ENCODE peak calls at places on chromosome 7, in five cellular contexts. D, Z, G, J and B are unnamed samples.

GRCh38 chr7:157013602-157014549 is 3.4 kb upstream of the MNX1 start:
- DNase-seq in D (no peak), G (no peak), J (no peak), Z (no peak), B (no peak)

GRCh38 chr7:13988011-13988410 is 1.5 kb downstream of the ETV1 start:
- DNase-seq in G (peak; percentile 67), D (no peak), J (no peak), Z (peak; percentile 64), B (peak; percentile 36)

GRCh38 chr7:24366901-24367300 is 82.9 kb downstream of the NPY start:
- DNase-seq in D (no peak), G (no peak), J (no peak), Z (no peak), B (no peak)

GRCh38 chr7:105202561-105203130 is 186.1 kb downstream of the SRPK2 start:
- DNase-seq in Z (no peak), J (no peak), G (no peak), D (no peak), B (no peak)

GRCh38 chr7:103637080-103637479 is 191.1 kb upstream of the SLC26A5 start:
- DNase-seq in D (no peak), Z (peak; percentile 88), J (no peak), G (peak; percentile 97), B (no peak)

GRCh38 chr7:15305002-15305600 is 256.7 kb downstream of the AGMO start:
- DNase-seq in G (peak; percentile 78), D (peak; percentile 3), J (peak; percentile 68), Z (peak; percentile 60), B (peak; percentile 64)

GRCh38 chr7:42226354-42226941 is 10.6 kb downstream of the GLI3 start:
- DNase-seq in J (no peak), Z (no peak), G (no peak), D (no peak), B (no peak)

GRCh38 chr7:116231543-116232401 is 21.4 kb downstream of the TES start:
- DNase-seq in J (no peak), Z (peak; percentile 57), G (peak; percentile 72), D (no peak), B (peak; percentile 28)

GRCh38 chr7:151366872-151367207 is 25.2 kb downstream of the NUB1 start:
- DNase-seq in Z (peak; percentile 92), D (no peak), G (peak; percentile 64), J (no peak), B (peak; percentile 85)

GRCh38 chr7:139783647-139784385 is 6.0 kb upstream of the HIPK2 start:
- DNase-seq in Z (no peak), J (no peak), G (no peak), D (no peak), B (no peak)

GRCh38 chr7:101390901-101391301 is 28.2 kb downstream of the COL26A1 start:
- DNase-seq in G (peak; percentile 44), J (no peak), Z (peak; percentile 32), D (no peak), B (peak; percentile 54)

GRCh38 chr7:19665399-19666008 is 43.3 kb downstream of the POLR1F start:
- DNase-seq in J (no peak), D (peak; percentile 28), Z (peak; percentile 39), G (peak; percentile 66), B (peak; percentile 55)

GRCh38 chr7:8111282-8111681 is 142.7 kb downstream of the GLCCI1 start:
- DNase-seq in J (no peak), D (no peak), Z (no peak), G (no peak), B (no peak)

GRCh38 chr7:64614812-64615211 is 51.1 kb upstream of the ZNF107 start:
- DNase-seq in D (no peak), Z (no peak), J (no peak), G (no peak), B (no peak)

GRCh38 chr7:99314504-99314903 is 11.2 kb upstream of the ARPC1A start:
- DNase-seq in G (no peak), J (no peak), Z (no peak), D (no peak), B (no peak)

GRCh38 chr7:136339464-136339863 is 362.3 kb upstream of the MTPN start:
- DNase-seq in J (no peak), Z (peak; percentile 4), G (no peak), D (no peak), B (no peak)

GRCh38 chr7:139451638-139452037 is 31.8 kb downstream of the KLRG2 start:
- DNase-seq in J (no peak), Z (no peak), G (peak; percentile 67), D (no peak), B (peak; percentile 22)

GRCh38 chr7:79524048-79524447 is 70.6 kb upstream of the MAGI2 start:
- DNase-seq in J (no peak), Z (no peak), D (no peak), G (no peak), B (no peak)

GRCh38 chr7:80387634-80388033 is 124.2 kb downstream of the GNAT3 start:
- DNase-seq in G (no peak), D (no peak), Z (no peak), J (no peak), B (no peak)

GRCh38 chr7:69049341-69049740 is 548.9 kb upstream of the AUTS2 start:
- DNase-seq in Z (peak; percentile 72), D (no peak), G (no peak), J (no peak), B (peak; percentile 4)

GRCh38 chr7:153433223-153433622 is 619.0 kb upstream of the DPP6 start:
- DNase-seq in D (no peak), J (peak; percentile 62), G (no peak), Z (no peak), B (no peak)

GRCh38 chr7:113606325-113606724 is 312.5 kb downstream of the PPP1R3A start:
- DNase-seq in D (no peak), G (no peak), Z (no peak), J (no peak), B (no peak)

GRCh38 chr7:7489546-7489945 is 46.1 kb downstream of the COL28A1 start:
- DNase-seq in G (no peak), D (no peak), Z (peak; percentile 32), J (no peak), B (peak; percentile 13)

GRCh38 chr7:54869513-54869912 is 110.5 kb upstream of the SEC61G start:
- DNase-seq in J (no peak), D (no peak), Z (no peak), G (no peak), B (no peak)

GRCh38 chr7:103343758-103344452 is 662 bp downstream of the DNAJC2 start:
- DNase-seq in J (peak; percentile 34), G (peak; percentile 44), Z (peak; percentile 25), D (peak; percentile 23), B (peak; percentile 23)

GRCh38 chr7:130822642-130823041 is 88.6 kb upstream of the KLF14 start:
- DNase-seq in G (no peak), J (no peak), Z (peak; percentile 28), D (no peak), B (no peak)

GRCh38 chr7:114086491-114086905 is 167.7 kb upstream of the PPP1R3A start:
- DNase-seq in J (peak; percentile 20), G (no peak), Z (no peak), D (no peak), B (peak; percentile 30)

DNA sequence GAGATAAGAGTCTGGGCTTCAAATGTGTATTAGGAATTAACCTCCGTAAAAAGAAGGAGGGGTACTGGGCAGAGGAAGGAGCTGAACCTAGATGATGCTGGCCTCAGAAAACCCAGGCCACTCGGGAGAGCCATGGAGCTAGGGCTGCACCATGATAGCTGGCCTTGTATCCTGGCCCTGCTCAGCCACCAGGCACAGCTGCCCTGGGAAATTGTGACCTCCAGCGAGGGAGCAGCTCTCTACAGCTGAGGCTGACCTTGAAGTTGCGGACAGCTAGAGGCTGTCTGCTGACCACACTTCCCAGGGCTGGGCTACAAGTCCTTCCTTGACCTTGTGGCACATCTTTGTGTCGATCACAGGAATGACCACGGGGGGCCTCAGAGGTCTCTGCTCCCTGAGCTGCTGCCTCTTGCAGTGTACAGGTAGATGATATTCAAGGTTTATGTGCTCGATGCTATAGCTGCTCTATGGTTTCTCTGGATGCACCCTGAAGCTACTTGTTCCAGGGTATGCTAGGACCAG is 38.3 kb upstream of the SLC35B4 start:
- DNase-seq in J (peak; percentile 46), Z (no peak), G (no peak), D (no peak), B (no peak)
- H3K4me3 ChIP-seq in J (no peak overlapping the region), Z (no peak overlapping the region), G (no peak overlapping the region), D (no peak overlapping the region), B (no peak overlapping the region)

DNA sequence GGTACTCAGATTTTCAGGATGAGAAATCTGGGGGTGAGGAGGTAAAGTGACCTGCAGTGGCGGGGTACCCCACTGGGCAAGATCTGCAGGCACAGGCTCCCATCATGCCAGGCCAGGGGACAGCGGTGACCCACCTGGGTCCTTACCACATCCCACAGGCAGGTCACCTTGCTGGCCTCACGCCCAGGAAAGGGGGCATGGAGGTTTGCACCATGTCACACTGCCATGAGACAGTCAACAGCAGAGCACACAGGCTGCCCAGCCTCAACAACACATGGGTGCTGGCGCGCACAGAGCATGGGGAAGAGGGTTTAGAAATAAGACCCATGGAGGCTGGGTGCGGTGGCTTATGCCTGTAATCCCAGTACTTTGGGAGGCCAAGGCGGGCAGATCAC is 914 bp downstream of the PKD1L1 start:
- DNase-seq in J (no peak), G (no peak), Z (no peak), D (no peak), B (no peak)
- H3K4me3 ChIP-seq in J (no peak overlapping the region), G (no peak overlapping the region), Z (no peak overlapping the region), D (no peak overlapping the region), B (no peak overlapping the region)

GRCh38 chr7:123637878-123638277 is 17.8 kb upstream of the LMOD2 start:
- DNase-seq in D (no peak), Z (no peak), G (no peak), J (no peak), B (no peak)
- H3K4me3 ChIP-seq in D (no peak overlapping the region), Z (no peak overlapping the region), G (no peak overlapping the region), J (no peak overlapping the region), B (no peak overlapping the region)

GRCh38 chr7:30941582-30942310 is 22.0 kb upstream of the GHRHR start:
- DNase-seq in Z (no peak), D (no peak), G (no peak), J (no peak), B (no peak)
- H3K4me3 ChIP-seq in Z (no peak overlapping the region), D (no peak overlapping the region), G (no peak overlapping the region), J (no peak overlapping the region), B (no peak overlapping the region)

GRCh38 chr7:27343804-27344203 is 101.2 kb downstream of the EVX1 start:
- DNase-seq in D (no peak), Z (no peak), G (no peak), J (no peak), B (no peak)

GRCh38 chr7:27345964-27346363 is 103.4 kb downstream of the EVX1 start:
- DNase-seq in Z (no peak), J (no peak), G (no peak), D (no peak), B (no peak)

GRCh38 chr7:27345164-27345887 is 102.7 kb downstream of the EVX1 start:
- DNase-seq in J (no peak), D (no peak), G (no peak), Z (no peak), B (no peak)

GRCh38 chr7:27347261-27347610 is 104.6 kb downstream of the EVX1 start:
- DNase-seq in J (no peak), D (no peak), G (no peak), Z (no peak), B (no peak)

GRCh38 chr7:27346531-27347260 is 104.1 kb downstream of the EVX1 start:
- DNase-seq in J (peak; percentile 20), D (peak; percentile 82), Z (peak; percentile 77), G (peak; percentile 85), B (peak; percentile 80)
- H3K4me3 ChIP-seq in J (no peak overlapping the region), D (peak overlapping the region; percentile 25), Z (no peak overlapping the region), G (no peak overlapping the region), B (no peak overlapping the region)